ENCODE peak calls at places on chromosomes 1 and 21, in seven cellular contexts. K is hepatocyte, E is ascending aorta, B is tibial nerve, J is HepG2, I is suprapubic skin, Y is RWPE1. X is an unnamed sample.

GRCh38 chr1:151511636-151512215 is 539 bp downstream of the CGN start:
- DNase-seq in K (peak; percentile 74), E (peak; percentile 68), B (no peak), J (no peak), I (peak; percentile 83), Y (peak; percentile 33), X (no peak)

GRCh38 chr1:208595745-208596144 is 351.6 kb upstream of the PLXNA2 start:
- DNase-seq in K (peak; percentile 25), E (no peak), B (no peak), J (no peak), I (no peak), Y (peak; percentile 10), X (no peak)

GRCh38 chr1:160325252-160325651 is 17.8 kb downstream of the COPA start:
- DNase-seq in K (no peak), E (no peak), B (no peak), J (no peak), I (no peak), Y (no peak), X (no peak)

GRCh38 chr1:7292033-7292681 is 478.9 kb upstream of the VAMP3 start:
- DNase-seq in K (no peak), E (no peak), B (no peak), J (no peak), I (no peak), Y (no peak), X (no peak)

GRCh38 chr1:44500181-44501021 is 95.3 kb downstream of the RNF220 start:
- DNase-seq in K (peak; percentile 42), E (no peak), B (no peak), J (peak; percentile 59), I (no peak), Y (no peak), X (peak; percentile 81)

GRCh38 chr1:196477262-196477661 is 131.0 kb downstream of the KCNT2 start:
- DNase-seq in K (no peak), E (no peak), B (no peak), J (no peak), I (no peak), Y (no peak), X (no peak)

GRCh38 chr1:66788231-66788939 is 12.7 kb downstream of the INSL5 start:
- DNase-seq in K (no peak), E (no peak), B (no peak), J (no peak), I (no peak), Y (peak; percentile 69), X (no peak)

GRCh38 chr1:44036409-44037111 is 5.3 kb upstream of the SLC6A9 start:
- DNase-seq in K (peak; percentile 81), E (peak; percentile 86), B (peak; percentile 32), J (peak; percentile 55), I (no peak), Y (peak; percentile 68), X (no peak)

GRCh38 chr1:21661886-21662285 is 7.3 kb downstream of the RAP1GAP start:
- DNase-seq in K (no peak), E (peak; percentile 19), B (no peak), J (no peak), I (no peak), Y (no peak), X (no peak)

GRCh38 chr1:41393993-41394392 is 32.8 kb downstream of the FOXO6 start:
- DNase-seq in K (no peak), E (no peak), B (no peak), J (no peak), I (no peak), Y (no peak), X (no peak)

GRCh38 chr1:81706650-81707435 is 93.9 kb upstream of the ADGRL2 start:
- DNase-seq in K (no peak), E (no peak), B (no peak), J (no peak), I (no peak), Y (peak; percentile 42), X (no peak)

GRCh38 chr21:43825936-43826622 is 36.7 kb downstream of the RRP1 start:
- DNase-seq in K (no peak), E (no peak), B (no peak), J (peak; percentile 33), I (no peak), Y (no peak), X (no peak)

GRCh38 chr1:160261526-160261877 is 847 bp downstream of the DCAF8 start:
- DNase-seq in K (peak; percentile 86), E (no peak), B (no peak), J (peak; percentile 83), I (no peak), Y (peak; percentile 74), X (no peak)

GRCh38 chr21:36470294-36470693 is 9.6 kb downstream of the CLDN14 start:
- DNase-seq in K (no peak), E (no peak), B (no peak), J (no peak), I (no peak), Y (no peak), X (no peak)

GRCh38 chr1:108502624-108503023 is 52.5 kb downstream of the NBPF6 start:
- DNase-seq in K (no peak), E (no peak), B (no peak), J (no peak), I (no peak), Y (no peak), X (no peak)

GRCh38 chr1:149942207-149942606 is 5.5 kb upstream of the MTMR11 start:
- DNase-seq in K (peak; percentile 62), E (no peak), B (no peak), J (peak; percentile 56), I (no peak), Y (peak; percentile 28), X (no peak)

GRCh38 chr1:156101880-156102279 is 12.6 kb upstream of the LMNA start:
- DNase-seq in K (no peak), E (peak; percentile 69), B (no peak), J (no peak), I (no peak), Y (no peak), X (no peak)
- H3K27ac ChIP-seq in K (peak overlapping the region; percentile 99), E (peak overlapping the region; percentile 96), B (no peak overlapping the region), J (no peak overlapping the region), I (peak overlapping the region; percentile 98), Y (peak overlapping the region; percentile 98), X (no peak overlapping the region)

GRCh38 chr1:91700332-91700731 is 185.6 kb downstream of the TGFBR3 start:
- DNase-seq in K (no peak), E (no peak), B (no peak), J (no peak), I (no peak), Y (no peak), X (no peak)
- H3K27ac ChIP-seq in K (peak overlapping the region; percentile 17), E (no peak overlapping the region), B (no peak overlapping the region), J (no peak overlapping the region), I (peak overlapping the region; percentile 66), Y (no peak overlapping the region), X (no peak overlapping the region)

DNA sequence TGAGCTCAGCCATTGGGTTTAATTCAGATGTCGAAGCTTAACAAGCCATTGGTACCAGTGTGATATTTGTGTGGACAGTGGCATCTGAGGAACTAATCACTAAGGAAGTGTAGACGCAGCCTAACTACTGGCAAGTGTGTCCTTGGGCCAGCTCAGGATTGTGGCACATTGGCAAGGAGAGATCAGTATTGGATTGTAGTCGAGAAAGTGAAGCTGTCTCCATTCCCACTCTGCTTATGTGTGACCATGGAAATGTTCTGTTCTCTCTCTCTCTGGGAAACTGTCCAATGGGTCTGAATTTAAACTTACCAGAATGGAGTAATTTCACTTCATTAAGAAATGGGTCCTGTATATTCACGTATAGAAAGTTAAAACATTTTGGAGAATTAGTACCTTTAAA is 112.2 kb downstream of the ITSN1 start:
- DNase-seq in K (no peak), E (no peak), B (no peak), J (no peak), I (no peak), Y (no peak), X (no peak)
- H3K27ac ChIP-seq in K (no peak overlapping the region), E (peak overlapping the region; percentile 41), B (no peak overlapping the region), J (no peak overlapping the region), I (peak overlapping the region; percentile 8), Y (no peak overlapping the region), X (no peak overlapping the region)

GRCh38 chr1:6185151-6185550 is 5.0 kb upstream of the CHD5 start:
- DNase-seq in K (no peak), E (no peak), B (no peak), J (no peak), I (no peak), Y (no peak), X (no peak)
- H3K27ac ChIP-seq in K (no peak overlapping the region), E (no peak overlapping the region), B (no peak overlapping the region), J (no peak overlapping the region), I (no peak overlapping the region), Y (no peak overlapping the region), X (no peak overlapping the region)

DNA sequence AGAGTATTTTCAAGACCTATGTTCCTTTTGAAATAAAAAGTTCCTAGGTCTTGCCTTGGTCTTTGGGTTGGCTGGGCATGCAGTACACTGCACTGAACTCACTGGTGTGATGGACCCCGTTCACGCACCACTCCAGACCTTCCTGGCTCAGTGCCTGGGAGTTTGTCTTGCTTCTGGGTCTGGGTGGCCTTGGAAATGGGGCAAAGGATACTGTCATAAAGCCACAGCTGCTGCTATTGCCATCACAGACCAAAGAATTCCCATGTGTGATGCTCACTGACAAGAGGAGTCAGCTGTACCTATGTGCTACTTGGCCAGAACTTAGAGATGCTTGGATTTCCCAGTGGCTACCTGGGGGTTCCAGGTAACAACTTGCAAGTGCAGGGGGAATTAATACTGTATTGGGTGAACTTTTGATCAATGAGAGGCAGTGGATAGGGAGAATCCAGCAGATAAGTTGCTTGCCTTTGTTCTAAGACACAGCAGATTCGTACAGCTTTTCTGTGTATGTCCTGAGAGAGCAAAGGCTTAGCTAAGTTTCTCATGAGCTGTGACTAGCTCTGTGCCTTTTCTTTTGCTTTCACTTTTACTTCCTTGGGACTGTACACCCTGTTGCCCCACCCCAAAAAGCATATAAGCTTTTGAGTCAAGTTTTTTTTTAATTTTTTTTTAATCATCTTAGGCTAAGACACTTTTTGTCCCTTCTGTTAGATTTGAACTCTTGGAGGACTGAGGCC is 115.3 kb downstream of the RUNX1 start:
- DNase-seq in K (no peak), E (no peak), B (no peak), J (no peak), I (no peak), Y (no peak), X (no peak)
- H3K27ac ChIP-seq in K (no peak overlapping the region), E (no peak overlapping the region), B (peak overlapping the region; percentile 35), J (no peak overlapping the region), I (no peak overlapping the region), Y (no peak overlapping the region), X (no peak overlapping the region)

GRCh38 chr1:46044116-46044515 is 88.3 kb downstream of the PIK3R3 start:
- DNase-seq in K (no peak), E (no peak), B (no peak), J (no peak), I (no peak), Y (no peak), X (no peak)

GRCh38 chr1:46041974-46042373 is 90.5 kb downstream of the PIK3R3 start:
- DNase-seq in K (no peak), E (no peak), B (no peak), J (no peak), I (no peak), Y (no peak), X (no peak)

GRCh38 chr1:46043491-46044017 is 88.9 kb downstream of the PIK3R3 start:
- DNase-seq in K (no peak), E (no peak), B (no peak), J (no peak), I (no peak), Y (no peak), X (no peak)

GRCh38 chr1:46039571-46040052 is 92.8 kb downstream of the PIK3R3 start:
- DNase-seq in K (no peak), E (no peak), B (no peak), J (no peak), I (no peak), Y (no peak), X (no peak)

GRCh38 chr1:46041551-46041950 is 90.9 kb downstream of the PIK3R3 start:
- DNase-seq in K (no peak), E (no peak), B (no peak), J (no peak), I (no peak), Y (no peak), X (no peak)
- H3K27ac ChIP-seq in K (no peak overlapping the region), E (no peak overlapping the region), B (no peak overlapping the region), J (no peak overlapping the region), I (no peak overlapping the region), Y (no peak overlapping the region), X (no peak overlapping the region)